ENCODE peak calls at places on chromosomes 12 and 14, in four cellular contexts. M, W, X and P are unnamed samples.

GRCh38 chr14:54902143-54902520 is 494 bp downstream of the GCH1 start:
- DNase-seq in M (peak; percentile 78), W (peak; percentile 73), X (peak; percentile 79), P (peak; percentile 68)

GRCh38 chr14:38786921-38787320 is 316.1 kb downstream of the SEC23A start:
- DNase-seq in M (no peak), W (no peak), X (no peak), P (no peak)

GRCh38 chr14:76497550-76498484 is 121.9 kb downstream of the ESRRB start:
- DNase-seq in M (no peak), W (no peak), X (no peak), P (no peak)

GRCh38 chr14:34062353-34062973 is 111.6 kb upstream of the EGLN3 start:
- DNase-seq in M (no peak), W (no peak), X (no peak), P (no peak)

GRCh38 chr12:76470028-76470939 is 89.3 kb downstream of the OSBPL8 start:
- DNase-seq in M (peak; percentile 22), W (no peak), X (no peak), P (peak; percentile 85)

GRCh38 chr12:3342051-3342450 is 149.0 kb upstream of the PRMT8 start:
- DNase-seq in M (peak; percentile 11), W (no peak), X (no peak), P (peak; percentile 11)

GRCh38 chr14:61514006-61514830 is 181.1 kb upstream of the HIF1A start:
- DNase-seq in M (no peak), W (no peak), X (no peak), P (no peak)

GRCh38 chr12:25592725-25593495 is 39.8 kb upstream of the LMNTD1 start:
- DNase-seq in M (no peak), W (no peak), X (no peak), P (no peak)

GRCh38 chr12:40559865-40560264 is 132.4 kb upstream of the CNTN1 start:
- DNase-seq in M (no peak), W (no peak), X (no peak), P (no peak)

GRCh38 chr12:114692558-114693531 is 8.9 kb upstream of the TBX3 start:
- DNase-seq in M (peak; percentile 16), W (no peak), X (no peak), P (peak; percentile 84)

GRCh38 chr12:57795354-57795753 is 12.8 kb downstream of the TSFM start:
- DNase-seq in M (no peak), W (no peak), X (no peak), P (no peak)

GRCh38 chr12:120024193-120024592 is 35.2 kb downstream of the BICDL1 start:
- DNase-seq in M (no peak), W (no peak), X (no peak), P (no peak)

GRCh38 chr14:90820958-90821357 is 4.7 kb upstream of the TTC7B start:
- DNase-seq in M (no peak), W (peak; percentile 24), X (peak; percentile 67), P (peak; percentile 21)